ENCODE peak calls at places on chromosome X, in six cellular contexts. I, W, K, U, L and P are unnamed samples. For H3K4me1 and H3K9me3, the result is how much of the 10 kb centered on the place peaks cover.

GRCh38 chrX:133749951-133750350 is 235.4 kb downstream of the GPC3 start:
- DNase-seq in I (no peak), L (no peak), U (no peak), W (no peak), K (no peak), P (no peak)

GRCh38 chrX:6910218-6910617 is 237.3 kb upstream of the STS start:
- DNase-seq in U (no peak), I (no peak), W (no peak), L (no peak), K (no peak), P (no peak)

GRCh38 chrX:44997888-44998287 is 124.9 kb downstream of the KDM6A start:
- DNase-seq in I (no peak), U (no peak), L (no peak), K (no peak), W (peak), P (no peak)

GRCh38 chrX:136065044-136065671 is 79.9 kb downstream of the SLC9A6 start:
- DNase-seq in I (no peak), U (no peak), W (no peak), L (peak), K (no peak), P (no peak)

GRCh38 chrX:12741416-12741815 is 49.8 kb upstream of the PRPS2 start:
- DNase-seq in I (no peak), K (no peak), L (no peak), W (no peak), U (no peak), P (no peak)

GRCh38 chrX:47446431-47446830 is 36.6 kb downstream of the ZNF41 start:
- DNase-seq in I (no peak), K (no peak), L (no peak), W (no peak), U (no peak), P (no peak)

GRCh38 chrX:153539171-153539978 is 21.9 kb downstream of the ATP2B3 start:
- DNase-seq in W (no peak), U (peak), K (peak), I (peak), L (peak), P (peak)

GRCh38 chrX:150899191-150899757 is 806 bp upstream of the CD99L2 start:
- DNase-seq in W (no peak), L (peak), U (peak), K (peak), I (peak), P (no peak)

GRCh38 chrX:4935846-4936245 is 1222.4 kb upstream of the PRKX start:
- DNase-seq in I (no peak), U (no peak), W (no peak), K (peak), L (no peak), P (no peak)

GRCh38 chrX:108468486-108468885 is 28.8 kb downstream of the COL4A5 start:
- DNase-seq in U (no peak), I (no peak), K (no peak), W (no peak), L (no peak), P (no peak)

GRCh38 chrX:20139966-20140365 is 1.7 kb downstream of the EIF1AX start:
- DNase-seq in I (no peak), L (no peak), K (no peak), U (no peak), W (no peak), P (no peak)

GRCh38 chrX:19532709-19533108 is 17.4 kb upstream of the MAP3K15 start:
- DNase-seq in L (no peak), U (no peak), K (no peak), I (no peak), W (no peak), P (no peak)

GRCh38 chrX:43328358-43328946 is 327.6 kb upstream of the MAOA start:
- DNase-seq in U (no peak), W (no peak), L (no peak), I (no peak), K (no peak), P (no peak)

GRCh38 chrX:103254171-103254824 is 657 bp downstream of the TCEAL8 start:
- DNase-seq in I (peak), U (no peak), L (peak), W (peak), K (peak), P (no peak)

GRCh38 chrX:118117069-118117405 is 427 bp upstream of the KLHL13 start:
- DNase-seq in W (no peak), L (no peak), K (no peak), I (no peak), U (no peak), P (peak)

GRCh38 chrX:25523574-25523973 is 507.8 kb upstream of the ARX start:
- DNase-seq in W (no peak), I (no peak), L (no peak), K (no peak), U (peak), P (no peak)

GRCh38 chrX:105464611-105465010 is 244.1 kb upstream of the TEX13A start:
- DNase-seq in U (no peak), K (no peak), W (no peak), L (no peak), I (no peak), P (no peak)

GRCh38 chrX:86195343-86195742 is 47.1 kb downstream of the DACH2 start:
- DNase-seq in W (no peak), U (no peak), L (no peak), I (no peak), K (no peak), P (no peak)

GRCh38 chrX:68358679-68359078 is 74.6 kb downstream of the OPHN1 start:
- DNase-seq in K (no peak), W (no peak), L (no peak), I (no peak), U (no peak), P (no peak)

GRCh38 chrX:131729295-131729694 is 185.4 kb downstream of the OR13H1 start:
- DNase-seq in L (peak), W (peak), K (peak), I (peak), U (no peak), P (peak)

GRCh38 chrX:141760761-141761160 is 62.2 kb upstream of the SPANXD start:
- DNase-seq in W (no peak), L (no peak), K (no peak), I (no peak), U (no peak), P (no peak)

GRCh38 chrX:123339201-123339905 is 155.3 kb downstream of the GRIA3 start:
- DNase-seq in W (no peak), U (no peak), I (no peak), L (no peak), K (no peak), P (no peak)

GRCh38 chrX:130695931-130696330 is 207.1 kb downstream of the ENOX2 start:
- DNase-seq in W (no peak), I (no peak), L (no peak), K (no peak), U (no peak), P (no peak)

GRCh38 chrX:8274166-8274565 is 103.1 kb upstream of the VCX2 start:
- DNase-seq in U (no peak), L (no peak), K (no peak), W (no peak), I (no peak), P (no peak)

GRCh38 chrX:72304877-72305276 is 837 bp downstream of the CITED1 start:
- DNase-seq in W (no peak), I (no peak), K (no peak), U (no peak), L (no peak), P (no peak)

GRCh38 chrX:72306085-72306801 is 529 bp upstream of the CITED1 start:
- DNase-seq in I (no peak), L (no peak), U (peak), K (no peak), W (no peak), P (no peak)

GRCh38 chrX:72307646-72308051 is 1.9 kb upstream of the CITED1 start:
- DNase-seq in L (no peak), K (no peak), U (no peak), I (no peak), W (no peak), P (no peak)

GRCh38 chrX:72306851-72307645 is 1.3 kb upstream of the CITED1 start:
- DNase-seq in K (peak), L (peak), W (no peak), U (peak), I (peak), P (no peak)

DNA sequence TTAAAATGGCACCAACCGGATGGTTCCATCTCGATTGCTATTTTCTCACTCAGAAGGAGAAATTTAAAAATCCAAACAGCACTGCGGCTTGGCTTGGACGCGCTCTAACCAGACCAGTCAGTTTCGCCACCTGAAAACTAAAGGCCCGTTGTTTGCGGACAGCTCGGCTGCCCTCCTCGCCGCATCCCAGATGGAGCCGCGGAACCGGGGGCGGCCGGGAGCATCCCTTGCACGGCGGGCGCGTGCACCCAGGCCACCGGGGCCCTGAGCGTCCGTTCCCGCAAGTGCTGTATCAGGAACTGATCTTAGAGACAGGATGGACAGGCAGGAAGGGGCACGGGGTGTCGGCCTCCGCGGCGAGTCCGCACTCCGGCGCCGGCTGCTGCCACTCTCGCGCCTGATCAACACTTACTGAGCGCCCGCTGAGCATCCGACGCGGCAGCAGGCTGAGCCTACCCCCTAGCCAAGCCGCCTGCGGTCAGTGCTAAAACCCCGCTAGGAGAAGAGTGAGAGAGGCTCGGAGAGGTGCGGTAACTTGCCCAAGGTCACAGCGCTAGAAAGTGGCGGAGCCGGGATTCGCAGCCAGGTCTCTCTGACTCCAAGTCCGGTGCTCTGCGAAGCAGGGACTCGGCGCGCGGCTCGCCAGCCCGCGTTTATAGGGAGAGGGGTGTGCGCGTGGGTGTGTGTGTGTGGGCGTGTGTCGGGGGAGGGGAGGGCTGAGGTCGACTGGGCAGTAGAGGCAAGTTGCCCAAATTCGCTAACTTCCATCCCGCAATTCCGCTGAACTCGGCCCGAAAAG is at the start of gene CITED1:
- DNase-seq in U (peak), L (no peak), I (no peak), K (no peak), W (no peak), P (no peak)
- TF ChIP-seq POLR2A in U (no peak), L (no peak), I (no peak), K (no peak), W (no peak), P (no peak)

DNA sequence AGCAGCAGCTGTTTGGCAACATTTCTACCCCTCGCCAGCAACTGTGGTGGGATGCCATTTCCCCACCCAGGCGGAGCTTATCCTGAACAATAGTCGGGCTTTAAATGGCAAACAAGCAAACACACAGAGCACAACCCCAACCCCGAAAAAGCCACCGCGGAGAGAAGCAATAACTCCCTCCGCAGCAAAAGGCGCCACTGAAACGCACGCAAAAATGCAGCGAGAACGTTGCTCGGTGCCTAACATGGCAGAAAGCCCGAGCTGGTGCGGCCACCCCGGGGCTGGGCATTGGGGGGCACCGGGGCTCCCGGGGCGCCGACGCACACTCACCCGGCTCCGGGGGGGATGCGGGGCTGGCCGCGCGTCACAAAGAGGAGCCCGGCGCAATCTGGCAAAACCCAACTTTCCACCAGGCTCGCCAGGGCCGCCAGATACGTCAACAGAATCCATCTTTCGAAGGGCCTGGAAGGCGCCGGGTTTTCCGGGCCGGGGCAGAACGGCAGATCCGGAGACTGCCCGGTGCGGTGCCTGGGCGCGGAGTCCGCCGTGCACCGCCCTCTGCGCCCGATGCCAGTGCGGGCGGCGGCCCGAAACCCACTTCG is 818 bp downstream of the RAI2 start:
- DNase-seq in I (no peak), L (no peak), K (no peak), W (no peak), U (no peak), P (no peak)
- H3K4me1 ChIP-seq in I (under half), L (under half), K (under half), W (under half), U (under half), P (under half)

DNA sequence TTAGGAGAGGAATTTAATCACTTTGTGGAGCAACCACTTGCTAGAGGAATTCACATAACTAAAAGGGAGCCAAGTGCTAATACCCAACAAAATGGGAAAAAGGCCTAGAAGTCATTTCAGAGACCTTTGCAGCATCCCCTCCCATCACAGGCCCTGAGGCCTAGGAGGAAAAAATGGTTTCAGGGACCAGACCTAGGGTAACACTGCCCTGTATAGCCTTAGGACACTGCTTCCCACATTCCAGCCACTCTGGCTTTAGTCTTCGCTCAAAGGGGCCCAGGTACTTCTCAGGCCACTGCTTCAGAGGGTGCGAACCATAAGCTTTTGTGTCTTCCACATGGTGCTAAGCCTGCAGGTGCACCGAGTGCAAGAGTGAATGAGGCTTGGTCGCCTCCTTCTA is 19.1 kb downstream of the SPANXN2 start:
- DNase-seq in U (no peak), L (no peak), K (no peak), I (no peak), W (no peak), P (no peak)
- H3K9me3 ChIP-seq in U (under half), L (under half), K (under half), I (under half), W (under half), P (under half)

DNA sequence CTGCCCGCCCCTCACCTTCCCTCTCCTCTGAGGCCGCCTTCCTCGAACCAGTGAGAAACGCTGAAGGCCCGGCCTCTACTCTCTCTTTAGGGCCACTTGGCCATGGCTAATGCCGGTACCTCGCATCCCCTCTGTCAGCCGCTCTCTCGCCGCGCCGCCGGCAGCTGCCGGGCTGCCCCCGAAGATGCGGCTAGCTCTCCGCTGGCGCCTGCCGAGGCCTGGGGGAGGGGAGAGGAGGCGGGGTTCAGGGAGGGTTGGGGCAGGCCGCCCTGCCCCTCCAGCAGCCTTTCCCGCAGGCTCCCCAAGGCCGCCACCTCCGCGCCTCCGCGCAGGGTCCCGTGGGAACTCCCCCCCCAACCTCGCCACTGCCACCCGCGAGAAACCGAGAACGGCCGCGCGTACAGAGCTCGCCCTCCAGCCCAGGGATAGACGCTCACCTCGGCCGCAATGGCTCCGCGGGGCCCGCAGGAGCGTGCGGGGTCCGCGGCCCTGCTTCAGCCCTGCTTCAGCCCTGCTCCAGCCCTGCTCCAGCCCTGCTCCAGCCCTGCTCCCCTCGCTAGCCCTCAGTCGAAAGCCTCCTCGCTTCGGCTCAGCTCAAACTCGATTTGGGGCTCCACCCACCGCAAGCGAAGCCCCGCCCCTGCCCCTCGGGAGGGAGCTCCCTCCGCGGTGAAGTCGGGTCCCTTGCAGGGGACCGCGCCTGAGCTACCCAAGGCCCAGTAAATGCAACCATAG is at the start of gene HUWE1:
- DNase-seq in I (peak), K (peak), W (no peak), U (peak), L (peak), P (peak)
- TF ChIP-seq POLR2A in I (no peak), K (peak), W (peak), U (peak), L (peak), P (no peak)

GRCh38 chrX:15747626-15748173 is 9.6 kb downstream of the CA5B start:
- DNase-seq in I (no peak), U (no peak), K (no peak), L (no peak), W (no peak), P (no peak)
- H3K4me1 ChIP-seq in I (under half), U (under half), K (under half), L (under half), W (under half), P (under half)